ENCODE peak calls at places on chromosomes 16 and 17, in five cellular contexts. Z is heart left ventricle, X is uterus, R is stomach, S is tibial nerve. M is an unnamed sample.

GRCh38 chr17:28724500-28725165 is 1.4 kb downstream of the TLCD1 start:
- DNase-seq in Z (no peak), X (no peak), R (no peak), S (no peak), M (no peak)

GRCh38 chr16:3646348-3646920 is 8.1 kb upstream of the DNASE1 start:
- DNase-seq in Z (no peak), X (no peak), R (peak; percentile 73), S (no peak), M (no peak)

GRCh38 chr17:8822401-8823035 is 23.4 kb upstream of the MFSD6L start:
- DNase-seq in Z (no peak), X (no peak), R (no peak), S (no peak), M (no peak)

GRCh38 chr16:56800355-56800754 is 64.7 kb upstream of the SLC12A3 start:
- DNase-seq in Z (no peak), X (no peak), R (no peak), S (no peak), M (no peak)

GRCh38 chr16:86566601-86566965 is at the start of gene FOXC2:
- DNase-seq in Z (peak; percentile 89), X (peak; percentile 67), R (peak; percentile 54), S (peak; percentile 87), M (no peak)

GRCh38 chr16:27237229-27238015 is 31.1 kb downstream of the NSMCE1 start:
- DNase-seq in Z (peak; percentile 33), X (peak; percentile 19), R (peak; percentile 42), S (no peak), M (no peak)

GRCh38 chr17:81154961-81155360 is 10.3 kb upstream of the PVALEF start:
- DNase-seq in Z (no peak), X (no peak), R (no peak), S (no peak), M (no peak)

GRCh38 chr17:68701046-68701445 is 99.9 kb upstream of the FAM20A start:
- DNase-seq in Z (no peak), X (no peak), R (no peak), S (no peak), M (no peak)

GRCh38 chr16:69294051-69294450 is 17.1 kb upstream of the VPS4A start:
- DNase-seq in Z (no peak), X (no peak), R (no peak), S (no peak), M (no peak)

GRCh38 chr17:57445051-57445450 is 188.7 kb downstream of the MSI2 start:
- DNase-seq in Z (no peak), X (no peak), R (no peak), S (no peak), M (no peak)

GRCh38 chr17:27518750-27519521 is 62.7 kb downstream of the KSR1 start:
- DNase-seq in Z (no peak), X (no peak), R (no peak), S (no peak), M (no peak)

GRCh38 chr17:15123593-15124590 is 141.2 kb downstream of the PMP22 start:
- DNase-seq in Z (no peak), X (no peak), R (no peak), S (no peak), M (no peak)

GRCh38 chr16:65909310-65910050 is 457.0 kb upstream of the CDH5 start:
- DNase-seq in Z (no peak), X (no peak), R (no peak), S (no peak), M (no peak)

GRCh38 chr17:33481652-33482051 is 188.6 kb upstream of the ASIC2 start:
- DNase-seq in Z (no peak), X (no peak), R (no peak), S (no peak), M (no peak)
- H3K27ac ChIP-seq in Z (no peak overlapping the region), X (no peak overlapping the region), R (no peak overlapping the region), S (no peak overlapping the region), M (no peak overlapping the region)

GRCh38 chr16:8944113-8944765 is 19.5 kb downstream of the USP7 start:
- DNase-seq in Z (no peak), X (no peak), R (no peak), S (no peak), M (no peak)

GRCh38 chr16:8948831-8949230 is 14.9 kb downstream of the USP7 start:
- DNase-seq in Z (no peak), X (no peak), R (no peak), S (no peak), M (no peak)

GRCh38 chr16:8948069-8948593 is 15.6 kb downstream of the USP7 start:
- DNase-seq in Z (no peak), X (no peak), R (no peak), S (no peak), M (no peak)

GRCh38 chr16:8945626-8946296 is 17.9 kb downstream of the USP7 start:
- DNase-seq in Z (no peak), X (no peak), R (no peak), S (no peak), M (no peak)

DNA sequence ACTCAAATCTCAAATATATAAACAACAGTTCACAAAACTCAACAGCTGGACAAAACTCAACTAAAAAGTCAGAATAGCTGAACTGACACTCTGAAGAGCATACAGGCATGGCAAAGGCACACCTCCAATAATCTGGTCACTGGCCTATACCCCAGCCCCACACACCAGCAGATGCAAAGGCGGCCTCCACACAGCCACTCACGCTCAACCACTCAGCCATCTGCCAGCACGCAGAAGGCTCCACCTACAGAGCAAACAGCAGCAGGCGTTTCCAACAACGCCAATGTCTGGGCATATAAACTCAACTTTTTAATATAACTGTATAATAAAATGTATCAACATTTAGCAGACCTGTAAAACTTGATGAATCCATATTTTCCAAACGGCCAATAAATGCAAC is 17.2 kb downstream of the USP7 start:
- DNase-seq in Z (no peak), X (no peak), R (no peak), S (no peak), M (no peak)
- H3K4me1 ChIP-seq in Z (peaks cover 51% of the 10 kb centered on the region), X (peaks cover 7% of the 10 kb centered on the region), R (peaks cover 98% of the 10 kb centered on the region), S (no peaks in the 10 kb centered on the region), M (peaks cover 65% of the 10 kb centered on the region)

DNA sequence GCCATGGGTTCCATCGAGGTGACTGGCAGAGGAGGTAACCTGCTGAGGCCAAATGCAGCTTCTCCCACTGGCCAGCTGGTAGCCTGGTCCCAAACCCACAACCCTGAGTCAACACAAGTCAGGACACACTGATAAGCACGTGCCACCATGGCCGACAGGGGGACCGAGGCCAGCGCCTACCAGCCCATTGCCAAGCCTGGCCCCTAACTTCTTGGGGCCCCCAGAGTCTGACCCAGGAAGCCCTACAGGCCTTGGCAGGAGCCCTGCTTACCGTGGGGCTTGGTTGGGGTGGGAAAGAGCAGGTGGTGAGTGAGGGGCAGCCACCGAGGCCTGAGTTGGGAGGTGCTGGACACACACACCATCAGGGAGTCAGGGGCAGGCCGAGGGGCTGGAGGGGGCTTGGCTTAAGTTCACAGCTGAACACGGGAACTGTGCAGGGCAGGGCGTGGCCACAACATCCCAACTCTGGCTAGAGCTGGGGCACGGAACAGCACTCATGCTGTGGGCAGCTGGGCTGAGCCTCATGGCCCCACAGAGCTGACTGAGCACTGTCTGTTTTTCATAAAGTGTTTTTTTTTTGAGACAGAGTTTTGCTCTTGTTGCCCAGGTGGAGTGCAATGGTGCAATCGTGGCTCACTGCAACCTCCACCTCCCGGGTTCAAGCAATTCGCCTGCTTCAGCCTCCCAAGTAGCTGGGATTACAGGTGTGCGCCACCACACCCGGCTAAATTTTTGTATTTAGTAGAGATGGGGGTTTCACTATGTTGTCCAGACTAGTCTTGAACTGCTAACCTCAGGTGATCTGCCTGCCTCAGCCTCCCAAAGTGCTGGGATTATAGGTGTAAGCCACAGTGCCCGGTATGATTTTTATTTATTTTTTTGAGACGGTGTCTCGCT is 5.5 kb downstream of the MRPL28 start:
- DNase-seq in Z (no peak), X (no peak), R (no peak), S (no peak), M (no peak)
- TF ChIP-seq POLR2A in Z (no peak), X (no peak), R (no peak), S (no peak), M (no peak)

GRCh38 chr16:85390511-85391174 is 222.5 kb upstream of the GSE1 start:
- DNase-seq in Z (peak; percentile 59), X (peak; percentile 89), R (peak; percentile 62), S (peak; percentile 73), M (no peak)

GRCh38 chr16:85391175-85391707 is 221.9 kb upstream of the GSE1 start:
- DNase-seq in Z (no peak), X (no peak), R (no peak), S (no peak), M (no peak)

GRCh38 chr16:85391769-85392583 is 221.1 kb upstream of the GSE1 start:
- DNase-seq in Z (no peak), X (no peak), R (no peak), S (peak; percentile 12), M (no peak)

GRCh38 chr16:85387731-85388295 is 225.3 kb upstream of the GSE1 start:
- DNase-seq in Z (no peak), X (no peak), R (no peak), S (peak; percentile 6), M (no peak)

DNA sequence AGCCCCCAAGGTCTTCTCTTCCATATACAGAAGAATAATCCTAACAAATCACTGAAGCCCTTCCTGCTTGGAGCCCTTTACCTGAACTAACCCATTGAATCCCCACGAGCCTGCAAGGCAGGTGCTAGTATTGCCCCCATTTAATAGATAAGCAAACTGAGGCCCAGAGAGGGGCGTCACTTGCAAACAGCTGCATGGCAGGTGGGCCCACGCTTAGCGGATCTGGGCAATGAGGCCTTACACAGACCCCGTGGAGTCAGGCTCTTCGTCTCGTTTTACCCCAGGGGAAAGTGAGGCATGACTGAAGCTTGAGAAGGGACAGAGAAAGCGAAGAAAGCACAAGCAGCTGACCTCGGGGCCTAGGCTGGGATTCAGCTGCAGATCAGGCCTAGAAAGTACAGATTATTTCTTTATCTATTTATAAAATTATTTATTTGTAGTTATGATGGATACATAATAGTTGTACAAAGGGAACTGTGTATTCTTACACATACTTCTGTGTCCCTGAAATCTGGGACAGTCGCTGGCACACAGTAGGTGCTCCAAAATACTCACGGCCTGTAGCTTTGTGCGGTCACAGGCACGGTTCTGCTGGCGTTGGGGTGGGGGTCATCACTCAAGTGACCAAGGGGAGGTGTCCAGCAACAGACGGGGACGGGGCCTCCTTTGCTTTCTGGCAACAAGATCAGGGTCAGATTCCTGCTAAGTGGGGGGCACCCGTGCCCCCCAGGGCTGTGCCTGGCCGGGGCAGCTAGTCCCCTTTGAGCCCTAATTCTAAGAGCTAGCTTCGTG is 223.2 kb upstream of the GSE1 start:
- DNase-seq in Z (no peak), X (no peak), R (no peak), S (peak; percentile 4), M (no peak)
- H3K27ac ChIP-seq in Z (no peak overlapping the region), X (peak overlapping the region; percentile 33), R (no peak overlapping the region), S (peak overlapping the region; percentile 70), M (peak overlapping the region; percentile 75)

GRCh38 chr17:58886514-58886913 is 130.9 kb downstream of the PPM1E start:
- DNase-seq in Z (no peak), X (no peak), R (no peak), S (no peak), M (no peak)

GRCh38 chr17:58889928-58890327 is 134.3 kb downstream of the PPM1E start:
- DNase-seq in Z (no peak), X (no peak), R (no peak), S (no peak), M (no peak)
- H3K4me1 ChIP-seq in Z (no peaks in the 10 kb centered on the region), X (no peaks in the 10 kb centered on the region), R (no peaks in the 10 kb centered on the region), S (no peaks in the 10 kb centered on the region), M (no peaks in the 10 kb centered on the region)

M was measured in esophagus squamous epithelium.